ENCODE peak calls at places on chromosomes 13 and 19, in eight cellular contexts. One of them, this sample, is unnamed.

GRCh38 chr13:35630551-35631275 is 154.2 kb upstream of the MAB21L1 start:
- DNase-seq in GM23338: peak
- DNase-seq in A549: peak
- DNase-seq in HCT116: peak
- DNase-seq in HepG2: peak
- DNase-seq in HL-60: no peak
- DNase-seq in Panc1: no peak
- DNase-seq in SK-N-SH: peak
- DNase-seq in this sample: peak

GRCh38 chr19:43354305-43354627 is 780 bp downstream of the CD177 start:
- DNase-seq in HepG2: no peak
- DNase-seq in HCT116: no peak
- DNase-seq in SK-N-SH: peak
- DNase-seq in GM23338: peak
- DNase-seq in HL-60: no peak
- DNase-seq in A549: no peak
- DNase-seq in Panc1: no peak
- DNase-seq in this sample: no peak

GRCh38 chr19:18915639-18916038 is 3.5 kb downstream of the COPE start:
- DNase-seq in GM23338: peak
- DNase-seq in HepG2: peak
- DNase-seq in HL-60: no peak
- DNase-seq in A549: peak
- DNase-seq in SK-N-SH: peak
- DNase-seq in Panc1: no peak
- DNase-seq in HCT116: peak
- DNase-seq in this sample: no peak

GRCh38 chr13:22517544-22517943 is 663.2 kb upstream of the SGCG start:
- DNase-seq in SK-N-SH: no peak
- DNase-seq in A549: no peak
- DNase-seq in HL-60: no peak
- DNase-seq in HepG2: no peak
- DNase-seq in GM23338: peak
- DNase-seq in HCT116: no peak
- DNase-seq in Panc1: no peak
- DNase-seq in this sample: no peak

GRCh38 chr19:30997222-30997621 is 352.0 kb downstream of the TSHZ3 start:
- DNase-seq in SK-N-SH: no peak
- DNase-seq in HL-60: no peak
- DNase-seq in HCT116: no peak
- DNase-seq in GM23338: no peak
- DNase-seq in Panc1: no peak
- DNase-seq in HepG2: no peak
- DNase-seq in A549: no peak
- DNase-seq in this sample: no peak

GRCh38 chr13:24407844-24408243 is 98.5 kb downstream of the C1QTNF9 start:
- DNase-seq in HepG2: no peak
- DNase-seq in HCT116: no peak
- DNase-seq in SK-N-SH: no peak
- DNase-seq in HL-60: no peak
- DNase-seq in A549: no peak
- DNase-seq in Panc1: no peak
- DNase-seq in GM23338: peak
- DNase-seq in this sample: no peak

GRCh38 chr13:111114362-111115050 is 604 bp upstream of the ARHGEF7 start:
- DNase-seq in HCT116: no peak
- DNase-seq in Panc1: no peak
- DNase-seq in HepG2: no peak
- DNase-seq in A549: no peak
- DNase-seq in SK-N-SH: peak
- DNase-seq in HL-60: peak
- DNase-seq in GM23338: peak
- DNase-seq in this sample: no peak

GRCh38 chr13:19062019-19062646 is 119.5 kb downstream of the TUBA3C start:
- DNase-seq in A549: no peak
- DNase-seq in GM23338: no peak
- DNase-seq in HCT116: no peak
- DNase-seq in HL-60: no peak
- DNase-seq in Panc1: no peak
- DNase-seq in HepG2: no peak
- DNase-seq in SK-N-SH: no peak
- DNase-seq in this sample: no peak

GRCh38 chr13:53038993-53039392 is 10.4 kb downstream of the OLFM4 start:
- DNase-seq in SK-N-SH: no peak
- DNase-seq in HL-60: no peak
- DNase-seq in HCT116: no peak
- DNase-seq in HepG2: no peak
- DNase-seq in A549: no peak
- DNase-seq in Panc1: no peak
- DNase-seq in GM23338: no peak
- DNase-seq in this sample: no peak

GRCh38 chr13:94309997-94310842 is 169.3 kb downstream of the DCT start:
- DNase-seq in HL-60: no peak
- DNase-seq in SK-N-SH: no peak
- DNase-seq in HCT116: no peak
- DNase-seq in GM23338: no peak
- DNase-seq in A549: peak
- DNase-seq in Panc1: no peak
- DNase-seq in HepG2: no peak
- DNase-seq in this sample: no peak

GRCh38 chr19:18386543-18387251 is 739 bp downstream of the GDF15 start:
- DNase-seq in Panc1: no peak
- DNase-seq in HL-60: no peak
- DNase-seq in GM23338: no peak
- DNase-seq in A549: peak
- DNase-seq in HepG2: no peak
- DNase-seq in HCT116: no peak
- DNase-seq in SK-N-SH: no peak
- DNase-seq in this sample: no peak

GRCh38 chr13:111398715-111399299 is 78.4 kb downstream of the TEX29 start:
- DNase-seq in HL-60: no peak
- DNase-seq in HepG2: peak
- DNase-seq in SK-N-SH: no peak
- DNase-seq in HCT116: no peak
- DNase-seq in Panc1: no peak
- DNase-seq in A549: no peak
- DNase-seq in GM23338: no peak
- DNase-seq in this sample: peak

GRCh38 chr19:5539431-5539833 is 28.3 kb downstream of the TINCR start:
- DNase-seq in HL-60: no peak
- DNase-seq in HCT116: no peak
- DNase-seq in Panc1: no peak
- DNase-seq in HepG2: no peak
- DNase-seq in GM23338: peak
- DNase-seq in SK-N-SH: peak
- DNase-seq in A549: no peak
- DNase-seq in this sample: no peak

GRCh38 chr19:12936582-12936981 is 1.8 kb upstream of the CALR start:
- DNase-seq in HepG2: no peak
- DNase-seq in SK-N-SH: no peak
- DNase-seq in Panc1: no peak
- DNase-seq in GM23338: no peak
- DNase-seq in HCT116: no peak
- DNase-seq in HL-60: peak
- DNase-seq in A549: no peak
- DNase-seq in this sample: no peak

GRCh38 chr13:93603043-93603442 is 376.4 kb downstream of the GPC6 start:
- DNase-seq in A549: peak
- DNase-seq in SK-N-SH: no peak
- DNase-seq in HL-60: no peak
- DNase-seq in Panc1: no peak
- DNase-seq in GM23338: peak
- DNase-seq in HepG2: no peak
- DNase-seq in HCT116: no peak
- DNase-seq in this sample: no peak

GRCh38 chr13:106133025-106133424 is 402.4 kb downstream of the EFNB2 start:
- DNase-seq in SK-N-SH: no peak
- DNase-seq in HL-60: no peak
- DNase-seq in HCT116: no peak
- DNase-seq in GM23338: no peak
- DNase-seq in A549: no peak
- DNase-seq in HepG2: no peak
- DNase-seq in Panc1: no peak
- DNase-seq in this sample: no peak

GRCh38 chr19:46404884-46405658 is 8.3 kb downstream of the CCDC8 start:
- DNase-seq in HL-60: no peak
- DNase-seq in HCT116: no peak
- DNase-seq in HepG2: peak
- DNase-seq in A549: peak
- DNase-seq in Panc1: no peak
- DNase-seq in SK-N-SH: no peak
- DNase-seq in GM23338: peak
- DNase-seq in this sample: peak

GRCh38 chr13:30802953-30803478 is 67.7 kb downstream of the ALOX5AP start:
- DNase-seq in HCT116: peak
- DNase-seq in GM23338: peak
- DNase-seq in Panc1: no peak
- DNase-seq in SK-N-SH: peak
- DNase-seq in HL-60: peak
- DNase-seq in HepG2: peak
- DNase-seq in A549: peak
- DNase-seq in this sample: peak

GRCh38 chr13:36357692-36358091 is 11.5 kb upstream of the SPART start:
- DNase-seq in SK-N-SH: no peak
- DNase-seq in HepG2: no peak
- DNase-seq in A549: no peak
- DNase-seq in HCT116: no peak
- DNase-seq in Panc1: no peak
- DNase-seq in HL-60: no peak
- DNase-seq in GM23338: no peak
- DNase-seq in this sample: no peak

GRCh38 chr19:38932425-38933179 is 1.9 kb downstream of the MRPS12 start:
- DNase-seq in HepG2: peak
- DNase-seq in GM23338: peak
- DNase-seq in Panc1: no peak
- DNase-seq in HL-60: no peak
- DNase-seq in HCT116: peak
- DNase-seq in SK-N-SH: no peak
- DNase-seq in A549: peak
- DNase-seq in this sample: peak

GRCh38 chr19:47239610-47240296 is 8.8 kb upstream of the BBC3 start:
- DNase-seq in A549: no peak
- DNase-seq in HL-60: no peak
- DNase-seq in GM23338: peak
- DNase-seq in Panc1: no peak
- DNase-seq in SK-N-SH: peak
- DNase-seq in HepG2: no peak
- DNase-seq in HCT116: no peak
- DNase-seq in this sample: no peak

DNA sequence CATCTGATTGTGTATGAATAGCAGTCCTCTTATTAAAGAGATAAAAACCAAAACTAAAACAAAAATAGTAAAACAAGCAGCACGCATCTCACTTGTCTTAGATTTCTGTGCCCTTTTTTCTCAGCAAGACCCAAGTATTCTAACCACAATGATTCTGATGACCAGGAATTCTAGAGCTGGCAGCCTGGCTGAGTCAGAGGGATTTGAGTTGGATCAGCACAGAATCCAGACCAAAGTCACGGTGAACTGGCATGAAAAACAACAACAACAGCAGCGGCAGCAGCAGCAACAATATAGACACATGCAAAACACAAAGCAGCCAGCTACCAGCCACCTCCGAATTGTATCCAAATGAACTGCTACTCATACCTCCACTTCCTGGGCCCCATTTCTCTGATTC is 360.5 kb downstream of the KCNRG start:
- DNase-seq in HL-60: no peak
- DNase-seq in A549: no peak
- DNase-seq in HepG2: no peak
- DNase-seq in HCT116: no peak
- DNase-seq in Panc1: no peak
- DNase-seq in GM23338: no peak
- DNase-seq in SK-N-SH: no peak
- DNase-seq in this sample: no peak
- H3K27ac ChIP-seq in HL-60: no peak
- H3K27ac ChIP-seq in A549: no peak
- H3K27ac ChIP-seq in HepG2: no peak
- H3K27ac ChIP-seq in HCT116: no peak
- H3K27ac ChIP-seq in Panc1: peak
- H3K27ac ChIP-seq in GM23338: peak
- H3K27ac ChIP-seq in SK-N-SH: peak
- H3K27ac ChIP-seq in this sample: no peak

GRCh38 chr13:113837554-113838355 is 26.1 kb downstream of the GAS6 start:
- DNase-seq in Panc1: no peak
- DNase-seq in HCT116: peak
- DNase-seq in A549: peak
- DNase-seq in HL-60: no peak
- DNase-seq in HepG2: peak
- DNase-seq in SK-N-SH: peak
- DNase-seq in GM23338: no peak
- DNase-seq in this sample: peak
- TF ChIP-seq REST in Panc1: no peak
- TF ChIP-seq REST in HCT116: no peak
- TF ChIP-seq REST in A549: no peak
- TF ChIP-seq REST in HL-60: no peak
- TF ChIP-seq REST in HepG2: no peak
- TF ChIP-seq REST in SK-N-SH: no peak
- TF ChIP-seq REST in GM23338: no peak
- TF ChIP-seq REST in this sample: no peak

GRCh38 chr19:1109697-1110671 is 6.2 kb downstream of the GPX4 start:
- DNase-seq in A549: no peak
- DNase-seq in GM23338: no peak
- DNase-seq in HL-60: no peak
- DNase-seq in HepG2: no peak
- DNase-seq in Panc1: no peak
- DNase-seq in SK-N-SH: no peak
- DNase-seq in HCT116: no peak
- DNase-seq in this sample: no peak
- H3K27ac ChIP-seq in A549: no peak
- H3K27ac ChIP-seq in GM23338: no peak
- H3K27ac ChIP-seq in HL-60: no peak
- H3K27ac ChIP-seq in HepG2: no peak
- H3K27ac ChIP-seq in Panc1: peak
- H3K27ac ChIP-seq in SK-N-SH: no peak
- H3K27ac ChIP-seq in HCT116: no peak
- H3K27ac ChIP-seq in this sample: no peak

DNA sequence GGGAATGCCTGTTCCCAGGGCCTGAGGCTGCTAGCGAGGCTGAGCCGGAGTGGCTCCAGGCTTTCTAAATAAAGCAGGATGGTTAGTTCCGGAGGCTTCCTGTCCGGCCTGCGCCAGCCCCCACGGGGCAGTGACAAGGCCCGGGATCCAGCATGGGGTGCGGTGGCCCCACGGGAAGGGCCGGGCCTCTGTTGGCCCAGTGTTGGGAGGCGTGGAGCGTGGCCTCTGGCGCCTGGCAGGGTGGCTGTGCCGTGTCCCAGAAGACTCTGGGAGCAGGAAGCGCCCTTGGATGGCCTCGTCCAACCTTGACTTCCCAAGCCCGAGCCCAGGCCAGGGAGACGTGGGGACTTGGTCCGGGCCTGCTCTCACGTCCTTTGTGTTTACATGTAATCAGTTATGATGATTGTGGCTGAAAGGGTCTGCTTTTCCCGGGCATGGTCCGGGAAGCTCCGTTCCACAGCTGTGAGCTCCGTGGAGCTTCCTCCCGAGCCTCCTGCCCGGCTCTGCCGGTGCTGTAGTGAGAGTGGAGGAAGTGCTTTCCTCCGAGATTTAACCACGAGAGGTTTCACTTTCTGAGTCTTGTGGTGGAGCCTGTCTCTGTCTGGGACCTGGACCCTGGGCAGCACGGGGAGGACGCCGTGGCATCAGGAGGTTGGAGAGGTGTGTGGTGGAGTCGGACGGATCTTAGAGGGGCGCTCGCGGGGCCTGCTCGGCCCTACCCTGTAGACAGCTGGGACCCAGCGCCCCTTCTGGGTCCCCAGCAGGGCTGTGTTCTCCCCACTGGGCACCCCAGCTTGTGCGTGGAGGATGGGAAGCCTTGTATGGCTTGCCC is 4.6 kb downstream of the GNA11 start:
- DNase-seq in HCT116: no peak
- DNase-seq in Panc1: no peak
- DNase-seq in SK-N-SH: no peak
- DNase-seq in A549: no peak
- DNase-seq in HepG2: no peak
- DNase-seq in GM23338: no peak
- DNase-seq in HL-60: no peak
- DNase-seq in this sample: no peak
- TF ChIP-seq REST in HCT116: no peak
- TF ChIP-seq REST in Panc1: no peak
- TF ChIP-seq REST in SK-N-SH: no peak
- TF ChIP-seq REST in A549: no peak
- TF ChIP-seq REST in HepG2: no peak
- TF ChIP-seq REST in GM23338: no peak
- TF ChIP-seq REST in HL-60: no peak
- TF ChIP-seq REST in this sample: no peak

This sample was measured in K562.